ENCODE peak calls at places on chromosomes 7 and 10, in six cellular contexts. C is iris pigment epithelial cell, S is NCI-H2081 treated with DMSO at 0.1 percent for 48 hours, R is HT1080, M is T-helper 2 cell, T is GM23248. H is an unnamed sample.

GRCh38 chr10:21056461-21056860 is 159.3 kb upstream of the NEBL start:
- DNase-seq in R (no peak), S (no peak), C (no peak), T (no peak), M (no peak), H (no peak)

GRCh38 chr7:108525327-108525984 is 479 bp downstream of the PNPLA8 start:
- DNase-seq in T (peak; percentile 87), S (peak; percentile 85), R (peak; percentile 87), C (peak; percentile 77), M (no peak), H (peak; percentile 65)

GRCh38 chr10:101778151-101778780 is 2.4 kb upstream of the FGF8 start:
- DNase-seq in R (no peak), C (no peak), M (no peak), S (no peak), T (no peak), H (no peak)

GRCh38 chr10:30736685-30737232 is 107.2 kb upstream of the LYZL2 start:
- DNase-seq in M (no peak), S (no peak), C (peak; percentile 100), R (peak; percentile 100), T (peak; percentile 99), H (peak; percentile 99)

GRCh38 chr7:88669913-88670312 is 89.6 kb upstream of the ZNF804B start:
- DNase-seq in T (no peak), C (no peak), S (no peak), M (no peak), R (no peak), H (no peak)

GRCh38 chr7:157643525-157643970 is 306.7 kb downstream of the DNAJB6 start:
- DNase-seq in R (no peak), M (no peak), S (no peak), C (no peak), T (no peak), H (no peak)

GRCh38 chr7:21028186-21028989 is 241.7 kb upstream of the SP8 start:
- DNase-seq in T (peak; percentile 6), M (no peak), S (peak; percentile 96), C (peak; percentile 8), R (peak; percentile 4), H (peak; percentile 0)

GRCh38 chr7:101125989-101126650 is 784 bp upstream of the SERPINE1 start:
- DNase-seq in C (peak; percentile 89), M (no peak), R (peak; percentile 92), S (no peak), T (peak; percentile 84), H (no peak)

GRCh38 chr7:3187378-3188040 is 113.5 kb upstream of the SDK1 start:
- DNase-seq in M (no peak), R (no peak), C (no peak), S (no peak), T (no peak), H (no peak)

GRCh38 chr10:129307141-129307540 is 159.9 kb upstream of the MGMT start:
- DNase-seq in T (no peak), S (no peak), C (no peak), R (no peak), M (no peak), H (no peak)

GRCh38 chr10:34794835-34795234 is 20.3 kb downstream of the PARD3 start:
- DNase-seq in T (no peak), M (no peak), R (no peak), S (no peak), C (no peak), H (no peak)

GRCh38 chr10:33861833-33862232 is 527.4 kb upstream of the NRP1 start:
- DNase-seq in S (no peak), M (no peak), T (no peak), R (no peak), C (no peak), H (no peak)

GRCh38 chr10:70162892-70163201 is 7.5 kb downstream of the SAR1A start:
- DNase-seq in M (peak; percentile 66), R (no peak), C (no peak), T (no peak), S (no peak), H (no peak)

GRCh38 chr10:70348228-70348850 is 34.1 kb downstream of the LRRC20 start:
- DNase-seq in C (peak; percentile 34), T (peak; percentile 65), M (no peak), R (peak; percentile 51), S (no peak), H (peak; percentile 11)

GRCh38 chr7:103683348-103683747 is 237.3 kb upstream of the SLC26A5 start:
- DNase-seq in M (no peak), T (no peak), S (no peak), C (no peak), R (no peak), H (no peak)

GRCh38 chr10:12332572-12333381 is 16.6 kb upstream of the CAMK1D start:
- DNase-seq in M (no peak), C (peak; percentile 14), S (no peak), R (no peak), T (peak; percentile 35), H (no peak)

GRCh38 chr7:128201067-128201689 is 39.9 kb upstream of the LEP start:
- DNase-seq in C (no peak), T (no peak), M (no peak), R (no peak), S (no peak), H (no peak)

GRCh38 chr7:159158888-159159405 is 14.3 kb upstream of the VIPR2 start:
- DNase-seq in R (no peak), M (no peak), C (no peak), S (no peak), T (no peak), H (no peak)

GRCh38 chr10:124653811-124654651 is 90.1 kb downstream of the FAM53B start:
- DNase-seq in M (no peak), T (peak; percentile 36), S (peak; percentile 23), R (no peak), C (no peak), H (no peak)

GRCh38 chr7:621572-622285 is 102.1 kb upstream of the PDGFA start:
- DNase-seq in R (no peak), M (no peak), C (no peak), T (no peak), S (no peak), H (no peak)

GRCh38 chr10:58239561-58240169 is 28.0 kb downstream of the IPMK start:
- DNase-seq in C (peak; percentile 57), S (no peak), M (no peak), R (peak; percentile 52), T (peak; percentile 52), H (no peak)

H was measured in stromal cell of bone marrow.